ENCODE peak calls at places on chromosomes 5 and 9, in eight cellular contexts. D, R, B, G, E, L, C and N are unnamed samples.

GRCh38 chr5:76813982-76814562 is 4.8 kb upstream of the F2RL1 start:
- DNase-seq in D (no peak), R (no peak), B (peak), G (peak), E (no peak), L (peak), C (no peak), N (no peak)

GRCh38 chr9:95383198-95383673 is 65.7 kb upstream of the FANCC start:
- DNase-seq in D (no peak), R (no peak), B (peak), G (peak), E (no peak), L (peak), C (no peak), N (no peak)

GRCh38 chr9:26426732-26427131 is 465.9 kb downstream of the CAAP1 start:
- DNase-seq in D (no peak), R (peak), B (no peak), G (no peak), E (peak), L (no peak), C (peak), N (no peak)

GRCh38 chr5:127785098-127785927 is 82.1 kb downstream of the CCDC192 start:
- DNase-seq in D (no peak), R (no peak), B (peak), G (peak), E (no peak), L (peak), C (no peak), N (no peak)

GRCh38 chr5:22899341-22899740 is 46.2 kb upstream of the CDH12 start:
- DNase-seq in D (no peak), R (no peak), B (no peak), G (no peak), E (no peak), L (no peak), C (no peak), N (no peak)

GRCh38 chr5:69217154-69217731 is 17.4 kb upstream of the CDK7 start:
- DNase-seq in D (no peak), R (no peak), B (no peak), G (no peak), E (no peak), L (no peak), C (no peak), N (peak)

GRCh38 chr9:17589771-17590170 is 10.9 kb downstream of the SH3GL2 start:
- DNase-seq in D (no peak), R (no peak), B (no peak), G (no peak), E (no peak), L (no peak), C (no peak), N (no peak)

GRCh38 chr5:97797994-97798451 is 615.0 kb upstream of the RIOK2 start:
- DNase-seq in D (no peak), R (no peak), B (no peak), G (no peak), E (peak), L (no peak), C (no peak), N (no peak)

GRCh38 chr5:179217956-179218355 is 127.3 kb downstream of the ADAMTS2 start:
- DNase-seq in D (no peak), R (no peak), B (no peak), G (no peak), E (no peak), L (peak), C (no peak), N (no peak)

GRCh38 chr5:135240283-135240633 is 158.8 kb downstream of the MACROH2A1 start:
- DNase-seq in D (no peak), R (no peak), B (no peak), G (no peak), E (no peak), L (no peak), C (no peak), N (no peak)

GRCh38 chr9:94921656-94922055 is 195.2 kb downstream of the AOPEP start:
- DNase-seq in D (no peak), R (no peak), B (no peak), G (no peak), E (no peak), L (no peak), C (no peak), N (no peak)

GRCh38 chr5:133459474-133460155 is 152.7 kb downstream of the FSTL4 start:
- DNase-seq in D (no peak), R (no peak), B (no peak), G (no peak), E (no peak), L (no peak), C (no peak), N (no peak)

GRCh38 chr9:68951879-68952659 is 61.8 kb downstream of the PRKACG start:
- DNase-seq in D (no peak), R (no peak), B (no peak), G (no peak), E (no peak), L (no peak), C (no peak), N (peak)

GRCh38 chr5:19874811-19875210 is 113.2 kb downstream of the CDH18 start:
- DNase-seq in D (no peak), R (no peak), B (no peak), G (no peak), E (no peak), L (no peak), C (no peak), N (no peak)

GRCh38 chr9:691825-692363 is 149.6 kb upstream of the DMRT1 start:
- DNase-seq in D (no peak), R (no peak), B (no peak), G (no peak), E (no peak), L (no peak), C (no peak), N (no peak)

GRCh38 chr5:73496984-73497457 is 1.2 kb upstream of the BTF3 start:
- DNase-seq in D (no peak), R (no peak), B (peak), G (peak), E (peak), L (peak), C (no peak), N (no peak)

GRCh38 chr5:167512111-167512510 is 779.3 kb upstream of the WWC1 start:
- DNase-seq in D (no peak), R (no peak), B (no peak), G (no peak), E (no peak), L (no peak), C (no peak), N (no peak)

GRCh38 chr9:103997861-103998370 is 96.2 kb upstream of the SMC2 start:
- DNase-seq in D (no peak), R (no peak), B (no peak), G (no peak), E (no peak), L (no peak), C (no peak), N (no peak)

GRCh38 chr5:136021016-136021405 is 7.8 kb upstream of the TGFBI start:
- DNase-seq in D (no peak), R (no peak), B (no peak), G (peak), E (no peak), L (peak), C (no peak), N (no peak)

GRCh38 chr5:126589536-126590297 is 5.3 kb downstream of the ALDH7A1 start:
- DNase-seq in D (no peak), R (no peak), B (no peak), G (no peak), E (no peak), L (no peak), C (no peak), N (no peak)

GRCh38 chr9:81669011-81669739 is 20.2 kb downstream of the TLE1 start:
- DNase-seq in D (no peak), R (peak), B (peak), G (no peak), E (no peak), L (no peak), C (no peak), N (no peak)

GRCh38 chr9:112734892-112735291 is 15.7 kb upstream of the SNX30 start:
- DNase-seq in D (no peak), R (no peak), B (no peak), G (no peak), E (no peak), L (no peak), C (no peak), N (no peak)

GRCh38 chr5:34061993-34062392 is 19.0 kb upstream of the C1QTNF3 start:
- DNase-seq in D (no peak), R (no peak), B (no peak), G (peak), E (no peak), L (no peak), C (no peak), N (no peak)

GRCh38 chr9:134130503-134131375 is 5.1 kb upstream of the WDR5 start:
- DNase-seq in D (no peak), R (no peak), B (no peak), G (peak), E (peak), L (no peak), C (peak), N (no peak)

GRCh38 chr9:106075991-106076390 is 381.6 kb downstream of the TMEM38B start:
- DNase-seq in D (no peak), R (no peak), B (peak), G (peak), E (no peak), L (peak), C (no peak), N (no peak)

GRCh38 chr9:97938081-97938644 is at the start of gene HEMGN:
- DNase-seq in D (no peak), R (no peak), B (no peak), G (no peak), E (no peak), L (no peak), C (no peak), N (no peak)

GRCh38 chr5:28009526-28010025 is 971.2 kb upstream of the CDH9 start:
- DNase-seq in D (no peak), R (no peak), B (peak), G (peak), E (no peak), L (no peak), C (no peak), N (no peak)

GRCh38 chr5:16160706-16161105 is 18.9 kb downstream of the MARCHF11 start:
- DNase-seq in D (no peak), R (peak), B (peak), G (peak), E (peak), L (peak), C (no peak), N (peak)

GRCh38 chr9:135479469-135480052 is at the start of gene PPP1R26:
- DNase-seq in D (no peak), R (no peak), B (no peak), G (no peak), E (peak), L (peak), C (no peak), N (peak)

GRCh38 chr5:150079655-150080461 is 6.5 kb downstream of the CSF1R start:
- DNase-seq in D (no peak), R (no peak), B (no peak), G (no peak), E (no peak), L (no peak), C (no peak), N (no peak)

GRCh38 chr9:88076286-88077070 is 61.8 kb downstream of the SPATA31C2 start:
- DNase-seq in D (peak), R (peak), B (peak), G (peak), E (peak), L (peak), C (peak), N (no peak)

GRCh38 chr5:178307266-178308045 is 74.9 kb upstream of the PHYKPL start:
- DNase-seq in D (no peak), R (no peak), B (no peak), G (no peak), E (no peak), L (no peak), C (peak), N (no peak)

GRCh38 chr9:109441296-109441695 is 56.8 kb downstream of the PTPN3 start:
- DNase-seq in D (no peak), R (no peak), B (no peak), G (no peak), E (peak), L (no peak), C (peak), N (no peak)

GRCh38 chr5:132074091-132074771 is 642 bp downstream of the CSF2 start:
- DNase-seq in D (no peak), R (no peak), B (no peak), G (peak), E (no peak), L (no peak), C (no peak), N (no peak)

GRCh38 chr5:76041863-76042262 is 41.3 kb upstream of the SV2C start:
- DNase-seq in D (no peak), R (no peak), B (no peak), G (peak), E (peak), L (no peak), C (peak), N (no peak)

GRCh38 chr5:66807743-66808142 is 211.6 kb downstream of the MAST4 start:
- DNase-seq in D (no peak), R (peak), B (peak), G (peak), E (peak), L (peak), C (no peak), N (no peak)
- TF ChIP-seq CTCF in D (no peak), R (peak), B (peak), G (peak), E (peak), L (peak), C (no peak), N (no peak)

GRCh38 chr9:128203842-128204551 is 818 bp downstream of the DNM1 start:
- DNase-seq in D (no peak), R (peak), B (peak), G (no peak), E (peak), L (peak), C (peak), N (peak)

GRCh38 chr9:128204858-128205257 is 1.7 kb downstream of the DNM1 start:
- DNase-seq in D (no peak), R (no peak), B (no peak), G (no peak), E (no peak), L (no peak), C (no peak), N (no peak)

GRCh38 chr9:128207076-128207731 is 4.0 kb downstream of the DNM1 start:
- DNase-seq in D (no peak), R (no peak), B (no peak), G (no peak), E (no peak), L (peak), C (no peak), N (no peak)

GRCh38 chr9:128206484-128206883 is 3.3 kb downstream of the DNM1 start:
- DNase-seq in D (no peak), R (no peak), B (no peak), G (no peak), E (no peak), L (no peak), C (no peak), N (no peak)

GRCh38 chr9:128205296-128205944 is 2.2 kb downstream of the DNM1 start:
- DNase-seq in D (no peak), R (no peak), B (no peak), G (no peak), E (no peak), L (no peak), C (no peak), N (no peak)
- TF ChIP-seq CTCF in D (no peak), R (no peak), B (no peak), G (no peak), E (no peak), L (no peak), C (no peak), N (no peak)

GRCh38 chr9:131237311-131237710 is 39.0 kb downstream of the FAM78A start:
- DNase-seq in D (no peak), R (no peak), B (no peak), G (no peak), E (no peak), L (no peak), C (no peak), N (no peak)
- TF ChIP-seq CTCF in D (no peak), R (no peak), B (no peak), G (no peak), E (no peak), L (no peak), C (no peak), N (no peak)

GRCh38 chr5:96439477-96440184 is 6.6 kb upstream of the PCSK1 start:
- DNase-seq in D (no peak), R (no peak), B (no peak), G (no peak), E (no peak), L (peak), C (no peak), N (peak)

GRCh38 chr5:96434201-96434645 is 1.2 kb upstream of the PCSK1 start:
- DNase-seq in D (no peak), R (peak), B (peak), G (peak), E (peak), L (peak), C (peak), N (peak)

DNA sequence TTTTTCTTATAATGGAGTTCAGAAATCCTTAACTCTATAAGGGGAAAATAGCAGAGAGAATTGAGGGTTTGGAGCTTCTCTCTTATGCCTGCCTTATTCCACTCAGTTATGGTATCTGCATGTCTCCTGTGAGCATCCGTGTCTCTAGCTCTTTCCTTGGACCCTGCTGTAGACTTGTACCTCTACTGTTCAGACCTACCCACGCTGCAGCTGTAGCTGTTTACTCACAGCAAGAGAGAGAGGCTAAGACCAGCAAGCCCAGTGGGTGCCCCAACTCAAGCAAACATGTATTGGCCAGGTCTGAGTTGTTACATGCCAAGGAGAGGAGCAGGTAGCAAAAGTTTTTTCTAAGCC is 7.1 kb upstream of the PCSK1 start:
- DNase-seq in D (no peak), R (no peak), B (no peak), G (no peak), E (no peak), L (no peak), C (no peak), N (no peak)
- TF ChIP-seq CTCF in D (no peak), R (no peak), B (no peak), G (no peak), E (no peak), L (no peak), C (no peak), N (no peak)

GRCh38 chr9:16571127-16571848 is 299.2 kb downstream of the BNC2 start:
- DNase-seq in D (no peak), R (no peak), B (no peak), G (peak), E (no peak), L (peak), C (no peak), N (no peak)

GRCh38 chr9:16579872-16580432 is 290.5 kb downstream of the BNC2 start:
- DNase-seq in D (no peak), R (no peak), B (no peak), G (no peak), E (no peak), L (no peak), C (no peak), N (no peak)

GRCh38 chr9:16572005-16572727 is 298.3 kb downstream of the BNC2 start:
- DNase-seq in D (no peak), R (no peak), B (no peak), G (no peak), E (peak), L (peak), C (no peak), N (no peak)

GRCh38 chr9:16575142-16575877 is 295.2 kb downstream of the BNC2 start:
- DNase-seq in D (no peak), R (no peak), B (no peak), G (no peak), E (peak), L (peak), C (no peak), N (no peak)

DNA sequence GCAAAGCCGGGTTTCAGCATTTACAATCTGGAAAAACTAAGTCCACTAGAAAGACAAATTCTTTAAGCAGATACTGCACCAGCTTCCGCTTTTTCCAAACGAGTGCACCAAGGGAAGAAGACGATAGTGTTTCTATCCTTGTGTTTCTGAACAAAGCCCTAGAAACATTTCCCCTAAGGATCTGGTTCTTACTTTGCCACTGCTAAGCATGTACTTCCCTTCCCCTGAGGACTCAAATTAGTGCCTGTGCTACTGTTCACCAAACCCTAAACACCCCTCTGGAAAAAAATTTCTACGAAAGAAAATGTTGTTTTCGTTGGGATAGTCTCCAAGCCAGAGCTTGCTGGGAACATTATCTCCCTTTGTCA is 294.6 kb downstream of the BNC2 start:
- DNase-seq in D (no peak), R (no peak), B (no peak), G (no peak), E (no peak), L (no peak), C (no peak), N (no peak)
- TF ChIP-seq CTCF in D (no peak), R (no peak), B (no peak), G (no peak), E (no peak), L (no peak), C (no peak), N (no peak)

GRCh38 chr5:162842725-162843124 is 594.7 kb upstream of the CCNG1 start:
- DNase-seq in D (no peak), R (no peak), B (no peak), G (no peak), E (peak), L (no peak), C (no peak), N (no peak)

DNA sequence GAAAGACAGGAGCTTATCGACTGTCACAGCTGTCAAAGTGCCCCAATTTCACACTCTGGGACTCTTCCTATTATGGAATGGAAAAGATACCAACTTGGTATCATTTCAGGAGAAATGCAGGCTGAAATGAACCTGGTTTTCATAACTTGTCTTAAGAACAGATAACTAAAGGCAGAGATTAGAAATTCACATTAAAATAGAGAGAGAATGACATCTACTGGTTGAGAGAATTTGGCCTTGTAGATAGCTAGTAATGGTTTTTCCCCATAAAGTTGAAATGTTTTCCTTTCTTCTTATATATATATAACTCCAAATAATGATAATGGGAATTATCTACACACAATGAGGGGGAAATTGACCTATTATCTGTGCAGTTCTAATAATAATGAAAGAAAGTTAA is 600.2 kb upstream of the CCNG1 start:
- DNase-seq in D (no peak), R (no peak), B (no peak), G (no peak), E (no peak), L (no peak), C (no peak), N (no peak)
- TF ChIP-seq CTCF in D (no peak), R (no peak), B (no peak), G (no peak), E (no peak), L (no peak), C (no peak), N (no peak)

DNA sequence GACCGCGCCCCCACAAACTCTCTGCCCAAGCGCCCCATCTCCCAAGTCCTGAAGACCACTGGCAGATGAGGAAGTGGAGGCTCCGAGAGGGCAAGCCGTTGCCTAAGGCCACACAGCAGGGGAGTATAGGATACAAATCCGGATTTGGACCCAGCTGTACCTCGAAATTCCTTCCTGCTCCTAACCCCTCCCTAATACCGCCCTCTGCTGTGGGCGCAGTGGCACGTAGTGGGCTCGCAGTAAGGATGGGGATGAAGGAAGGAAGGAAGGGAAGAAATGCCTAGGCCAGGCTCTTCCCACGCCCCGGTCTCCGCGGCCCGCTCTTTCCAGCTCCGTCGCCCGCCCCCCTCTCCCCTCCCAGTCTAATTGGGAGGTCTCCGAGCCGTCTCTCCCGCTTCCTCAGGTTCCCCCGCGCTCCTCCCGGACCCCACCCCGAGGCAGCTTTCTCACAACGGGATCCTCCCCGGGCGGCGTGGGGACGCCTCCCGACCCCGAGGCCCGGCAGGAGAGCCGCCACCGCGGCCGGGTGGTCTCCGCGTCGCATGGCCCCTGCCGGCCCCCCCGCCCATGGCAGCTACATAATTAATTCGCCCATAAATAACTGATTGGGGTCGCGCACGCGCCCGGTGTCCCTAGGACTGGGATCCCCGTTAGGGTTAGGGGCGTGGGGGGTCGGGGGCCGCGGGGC is 138.9 kb downstream of the C9orf50 start:
- DNase-seq in D (no peak), R (peak), B (no peak), G (no peak), E (peak), L (peak), C (no peak), N (no peak)
- TF ChIP-seq CTCF in D (no peak), R (peak), B (peak), G (peak), E (peak), L (peak), C (no peak), N (no peak)

GRCh38 chr9:137590469-137591383 is at the start of gene ZMYND19:
- DNase-seq in D (peak), R (peak), B (peak), G (peak), E (peak), L (peak), C (peak), N (peak)
- TF ChIP-seq CTCF in D (no peak), R (no peak), B (no peak), G (no peak), E (no peak), L (no peak), C (no peak), N (no peak)